ENCODE peak calls at places on chromosomes 4 and X, in seven cellular contexts. H, N, G, B, U, K and W are unnamed samples.

GRCh38 chrX:55907968-55908607 is 190.5 kb downstream of the RRAGB start:
- DNase-seq in U (peak; percentile 56), B (peak; percentile 38), K (peak; percentile 75), N (peak; percentile 83), G (peak; percentile 65), H (peak; percentile 78), W (no peak)

GRCh38 chr4:108036252-108036651 is 46.6 kb downstream of the HADH start:
- DNase-seq in N (no peak), U (no peak), G (peak; percentile 98), B (no peak), K (no peak), H (no peak), W (peak; percentile 98)

GRCh38 chr4:5783486-5783885 is 72.5 kb downstream of the EVC start:
- DNase-seq in B (no peak), U (no peak), H (no peak), G (no peak), K (no peak), N (no peak), W (no peak)

GRCh38 chr4:29734343-29734742 is 985.8 kb upstream of the PCDH7 start:
- DNase-seq in G (no peak), U (no peak), N (no peak), B (no peak), K (no peak), H (no peak), W (no peak)

GRCh38 chr4:53185853-53186590 is 179.8 kb downstream of the SCFD2 start:
- DNase-seq in H (no peak), N (no peak), G (no peak), K (no peak), U (peak; percentile 78), B (no peak), W (no peak)

GRCh38 chr4:17013382-17014006 is 115.0 kb upstream of the LDB2 start:
- DNase-seq in N (no peak), K (no peak), G (no peak), B (no peak), U (peak; percentile 64), H (no peak), W (no peak)

GRCh38 chr4:152454398-152455011 is 81.4 kb downstream of the FBXW7 start:
- DNase-seq in G (peak; percentile 16), U (peak; percentile 70), H (no peak), K (peak; percentile 78), N (peak; percentile 38), B (no peak), W (peak; percentile 47)

GRCh38 chr4:154622598-154622997 is 10.1 kb upstream of the FGG start:
- DNase-seq in N (peak; percentile 82), K (peak; percentile 88), H (peak; percentile 20), G (peak; percentile 62), U (peak; percentile 64), B (peak; percentile 49), W (peak; percentile 66)

GRCh38 chrX:418927-419729 is 32.4 kb upstream of the PPP2R3B start:
- DNase-seq in N (no peak), G (no peak), K (no peak), U (no peak), H (no peak), B (no peak), W (no peak)

GRCh38 chr4:575281-576141 is 584 bp downstream of the TMEM271 start:
- DNase-seq in B (no peak), K (no peak), G (no peak), H (no peak), N (peak; percentile 86), U (peak; percentile 74), W (no peak)

GRCh38 chr4:172692701-172693100 is 475.9 kb upstream of the GALNT7 start:
- DNase-seq in U (no peak), G (no peak), H (no peak), B (no peak), N (no peak), K (no peak), W (no peak)

GRCh38 chrX:3811331-3812311 is 98.2 kb upstream of the PRKX start:
- DNase-seq in U (peak; percentile 65), B (peak; percentile 6), N (peak; percentile 36), G (peak; percentile 62), H (no peak), K (peak; percentile 64), W (peak; percentile 58)

DNA sequence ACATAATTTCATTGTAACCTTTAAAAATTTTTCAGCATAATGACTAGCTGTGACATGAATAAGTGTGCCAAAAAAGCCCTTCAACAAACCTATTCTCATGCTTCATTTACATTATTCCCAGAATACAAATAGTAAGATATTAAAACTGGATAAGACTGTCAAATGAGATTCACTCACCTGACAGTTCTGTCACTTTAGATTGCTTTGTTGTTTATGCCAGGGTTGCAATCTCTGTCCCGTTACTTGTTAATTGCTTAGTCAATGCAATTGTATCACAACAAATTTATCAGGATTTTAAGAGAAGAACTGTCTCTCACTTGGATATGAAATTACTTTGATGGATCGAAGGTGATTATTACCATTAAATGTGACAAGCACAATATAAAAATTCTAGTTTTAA is 616.0 kb upstream of the IGFBP7 start:
- DNase-seq in H (no peak), N (no peak), K (no peak), G (no peak), B (no peak), U (no peak), W (no peak)
- H3K9me2 ChIP-seq in H (no peaks in the 10 kb centered on the region), N (peaks cover 7% of the 10 kb centered on the region), K (no peaks in the 10 kb centered on the region), G (no peaks in the 10 kb centered on the region), B (no peaks in the 10 kb centered on the region), U (no peaks in the 10 kb centered on the region), W (no peaks in the 10 kb centered on the region)

GRCh38 chr4:110046588-110047049 is 133.9 kb downstream of the EGF start:
- DNase-seq in U (no peak), H (no peak), K (no peak), N (no peak), B (peak; percentile 10), G (no peak), W (no peak)
- H3K9me2 ChIP-seq in U (no peaks in the 10 kb centered on the region), H (no peaks in the 10 kb centered on the region), K (no peaks in the 10 kb centered on the region), N (no peaks in the 10 kb centered on the region), B (no peaks in the 10 kb centered on the region), G (no peaks in the 10 kb centered on the region), W (no peaks in the 10 kb centered on the region)

DNA sequence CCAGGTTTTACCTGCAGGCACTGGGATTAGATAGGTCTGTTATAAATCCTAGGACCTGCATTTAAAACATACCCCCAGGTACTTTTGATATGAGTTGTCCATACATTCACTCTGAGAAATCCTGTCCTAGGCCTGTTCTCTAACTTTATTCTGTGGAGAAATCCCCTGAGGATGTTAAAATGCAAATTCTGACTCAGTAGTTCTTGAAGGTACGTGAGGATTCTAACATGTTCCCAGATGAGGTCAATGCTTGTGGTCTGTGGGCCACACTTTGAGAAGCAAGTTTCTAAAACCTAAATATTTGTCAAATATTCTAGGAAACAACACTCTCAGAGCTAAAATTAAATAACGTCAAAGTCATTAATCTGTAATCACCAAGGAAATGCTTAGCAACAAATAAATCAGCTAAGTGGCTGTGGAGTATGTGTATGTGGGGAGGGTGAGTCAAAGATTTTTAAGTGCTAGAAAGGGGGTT is 101.3 kb upstream of the MAGEB16 start:
- DNase-seq in B (no peak), N (no peak), U (no peak), H (no peak), K (no peak), G (no peak), W (no peak)
- H3K9me2 ChIP-seq in B (no peaks in the 10 kb centered on the region), N (no peaks in the 10 kb centered on the region), U (no peaks in the 10 kb centered on the region), H (no peaks in the 10 kb centered on the region), K (no peaks in the 10 kb centered on the region), G (no peaks in the 10 kb centered on the region), W (no peaks in the 10 kb centered on the region)

DNA sequence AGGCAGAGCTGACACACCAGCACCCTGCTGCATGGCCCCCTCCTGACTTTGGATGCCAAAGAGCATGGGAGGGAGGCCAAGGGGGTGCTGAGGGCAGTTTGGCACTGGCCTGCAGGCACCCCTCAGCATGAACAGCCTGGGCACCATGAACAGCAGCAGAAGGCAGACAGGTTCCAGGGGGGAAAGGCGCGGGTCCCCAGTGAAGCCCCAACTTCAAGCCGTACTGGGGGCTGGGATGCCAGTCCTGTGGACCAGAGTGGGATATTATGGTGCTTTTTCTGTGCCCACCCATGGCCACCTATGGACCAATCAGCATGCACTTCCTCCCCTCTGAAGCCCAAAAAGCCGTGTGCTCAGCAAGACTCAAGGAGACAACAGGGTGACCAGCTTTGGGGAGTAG is 389.9 kb downstream of the TEX13C start:
- DNase-seq in B (no peak), H (no peak), N (no peak), K (no peak), G (no peak), U (no peak), W (no peak)
- H3K9me2 ChIP-seq in B (no peaks in the 10 kb centered on the region), H (no peaks in the 10 kb centered on the region), N (no peaks in the 10 kb centered on the region), K (no peaks in the 10 kb centered on the region), G (no peaks in the 10 kb centered on the region), U (no peaks in the 10 kb centered on the region), W (no peaks in the 10 kb centered on the region)

DNA sequence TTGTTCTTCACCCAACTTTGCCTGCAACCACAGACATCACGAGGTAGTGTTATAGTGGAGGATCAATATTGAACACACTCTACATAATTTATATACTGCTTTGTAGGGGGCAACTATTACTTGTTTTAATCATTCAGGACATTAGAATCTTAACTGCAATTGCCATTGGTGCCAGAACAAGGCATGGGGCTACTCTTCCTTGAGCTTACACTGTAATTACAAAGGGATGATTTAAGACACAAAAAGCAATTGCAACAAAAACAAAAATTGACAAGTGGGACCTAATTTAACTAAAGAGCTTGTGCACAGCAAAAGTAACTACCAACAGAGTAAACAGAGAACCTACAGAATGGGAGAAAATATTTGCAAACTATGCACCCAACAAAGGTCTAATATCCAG is 24.0 kb upstream of the DDX53 start:
- DNase-seq in U (no peak), B (no peak), N (no peak), G (no peak), K (no peak), H (no peak), W (no peak)
- H3K9me2 ChIP-seq in U (no peaks in the 10 kb centered on the region), B (no peaks in the 10 kb centered on the region), N (no peaks in the 10 kb centered on the region), G (no peaks in the 10 kb centered on the region), K (no peaks in the 10 kb centered on the region), H (no peaks in the 10 kb centered on the region), W (no peaks in the 10 kb centered on the region)

GRCh38 chr4:128060620-128061565 is at the start of gene LARP1B:
- DNase-seq in H (peak; percentile 98), K (peak; percentile 100), B (peak; percentile 87), N (peak; percentile 97), U (peak; percentile 99), G (peak; percentile 96), W (peak; percentile 94)
- H3K9me2 ChIP-seq in H (no peaks in the 10 kb centered on the region), K (no peaks in the 10 kb centered on the region), B (no peaks in the 10 kb centered on the region), N (no peaks in the 10 kb centered on the region), U (no peaks in the 10 kb centered on the region), G (no peaks in the 10 kb centered on the region), W (no peaks in the 10 kb centered on the region)

GRCh38 chrX:153969125-153969903 is 2.3 kb downstream of the HCFC1 start:
- DNase-seq in K (no peak), N (no peak), B (no peak), G (no peak), U (peak; percentile 29), H (no peak), W (peak; percentile 21)
- H3K9me2 ChIP-seq in K (no peaks in the 10 kb centered on the region), N (no peaks in the 10 kb centered on the region), B (no peaks in the 10 kb centered on the region), G (no peaks in the 10 kb centered on the region), U (no peaks in the 10 kb centered on the region), H (no peaks in the 10 kb centered on the region), W (no peaks in the 10 kb centered on the region)

GRCh38 chr4:3522326-3522640 is 9.9 kb downstream of the LRPAP1 start:
- DNase-seq in G (no peak), B (no peak), H (no peak), K (no peak), U (no peak), N (no peak), W (no peak)
- H3K9me2 ChIP-seq in G (no peaks in the 10 kb centered on the region), B (no peaks in the 10 kb centered on the region), H (no peaks in the 10 kb centered on the region), K (no peaks in the 10 kb centered on the region), U (no peaks in the 10 kb centered on the region), N (no peaks in the 10 kb centered on the region), W (no peaks in the 10 kb centered on the region)